ENCODE peak calls at places on chromosomes 13 and 19, in four cellular contexts. E, P, S and Z are unnamed samples.

GRCh38 chr13:106609116-106609515 is 41.2 kb upstream of the ARGLU1 start:
- DNase-seq in S (no peak), P (no peak), E (no peak), Z (no peak)

GRCh38 chr13:91709180-91709579 is 310.8 kb downstream of the GPC5 start:
- DNase-seq in P (no peak), S (no peak), E (no peak), Z (no peak)

GRCh38 chr19:32464279-32464678 is 58.7 kb downstream of the DPY19L3 start:
- DNase-seq in P (no peak), S (no peak), E (no peak), Z (no peak)

GRCh38 chr13:108528303-108528702 is 101.1 kb upstream of the MYO16 start:
- DNase-seq in E (no peak), P (no peak), S (no peak), Z (no peak)

GRCh38 chr19:38250821-38251563 is 5.2 kb downstream of the PPP1R14A start:
- DNase-seq in E (peak), S (no peak), P (no peak), Z (peak)

GRCh38 chr19:8566855-8567254 is 10.4 kb downstream of the MYO1F start:
- DNase-seq in P (no peak), S (no peak), E (no peak), Z (no peak)

GRCh38 chr19:5707576-5708575 is 12.1 kb downstream of the LONP1 start:
- DNase-seq in S (no peak), P (no peak), E (no peak), Z (no peak)

GRCh38 chr13:103188688-103189326 is 122.6 kb upstream of the SLC10A2 start:
- DNase-seq in S (no peak), P (no peak), E (no peak), Z (no peak)

GRCh38 chr13:32229443-32229842 is 85.7 kb downstream of the ZAR1L start:
- DNase-seq in E (no peak), P (no peak), S (no peak), Z (no peak)

GRCh38 chr13:98957731-98958442 is 20.0 kb downstream of the DOCK9 start:
- DNase-seq in P (no peak), E (no peak), S (no peak), Z (no peak)

GRCh38 chr13:89695343-89696257 is 1651.9 kb upstream of the MIR17HG start:
- DNase-seq in E (peak), P (no peak), S (no peak), Z (peak)

GRCh38 chr13:73417012-73417615 is 358.3 kb downstream of the KLF5 start:
- DNase-seq in P (peak), E (peak), S (no peak), Z (no peak)

GRCh38 chr19:31173991-31174390 is 175.2 kb downstream of the TSHZ3 start:
- DNase-seq in S (no peak), E (no peak), P (no peak), Z (no peak)

GRCh38 chr13:78398743-78399410 is 204.5 kb downstream of the POU4F1 start:
- DNase-seq in P (no peak), S (peak), E (no peak), Z (no peak)

GRCh38 chr19:7863157-7863970 is 10.8 kb downstream of the PRR36 start:
- DNase-seq in P (no peak), E (no peak), S (no peak), Z (peak)

GRCh38 chr19:45419396-45419795 is 4.3 kb downstream of the ERCC1 start:
- DNase-seq in P (no peak), S (no peak), E (no peak), Z (no peak)

GRCh38 chr13:95100525-95101121 is 200.6 kb downstream of the ABCC4 start:
- DNase-seq in E (peak), S (peak), P (no peak), Z (no peak)

GRCh38 chr19:6587093-6587820 is 3.7 kb downstream of the CD70 start:
- DNase-seq in E (no peak), S (no peak), P (no peak), Z (peak)

GRCh38 chr13:22648325-22648758 is 532.4 kb upstream of the SGCG start:
- DNase-seq in S (no peak), E (no peak), P (no peak), Z (peak)

GRCh38 chr13:70985371-70985770 is 877.1 kb upstream of the KLHL1 start:
- DNase-seq in S (no peak), P (no peak), E (no peak), Z (no peak)

GRCh38 chr19:289651-290538 is 1.3 kb downstream of the PLPP2 start:
- DNase-seq in E (peak), P (peak), S (no peak), Z (peak)

GRCh38 chr13:40406405-40407138 is 259.9 kb downstream of the FOXO1 start:
- DNase-seq in P (no peak), E (peak), S (no peak), Z (no peak)

GRCh38 chr13:40410315-40410714 is 256.1 kb downstream of the FOXO1 start:
- DNase-seq in E (no peak), S (no peak), P (no peak), Z (no peak)

GRCh38 chr13:40408602-40409001 is 257.8 kb downstream of the FOXO1 start:
- DNase-seq in S (no peak), P (no peak), E (no peak), Z (no peak)

GRCh38 chr13:40407567-40407966 is 258.9 kb downstream of the FOXO1 start:
- DNase-seq in E (no peak), S (no peak), P (no peak), Z (no peak)

DNA sequence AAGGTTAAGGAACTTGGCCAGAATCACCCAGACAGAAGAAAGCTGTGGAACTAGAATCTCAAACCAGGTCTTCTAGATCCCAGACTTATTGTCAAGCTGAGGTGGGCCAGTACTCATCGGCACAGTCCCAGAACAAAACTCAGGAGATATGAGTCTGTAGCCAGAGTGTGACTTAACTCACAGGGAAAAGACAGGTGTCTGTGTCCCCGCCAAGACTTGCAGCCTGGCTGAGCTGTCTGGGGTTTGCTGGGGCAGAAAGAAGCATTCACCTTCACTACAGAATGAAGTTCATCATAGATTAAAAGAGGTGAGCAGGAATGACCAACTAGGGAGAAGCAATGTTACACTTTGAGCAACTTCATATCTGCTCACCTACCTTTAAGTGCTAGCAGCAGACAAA is 257.2 kb downstream of the FOXO1 start:
- DNase-seq in S (no peak), P (no peak), E (no peak), Z (no peak)
- TF ChIP-seq ATF3 in S (no peak), P (no peak), E (no peak), Z (no peak)

GRCh38 chr19:41195675-41196497 is 2.9 kb downstream of the CYP2S1 start:
- DNase-seq in S (no peak), P (no peak), E (no peak), Z (no peak)

GRCh38 chr19:41193420-41194156 is 569 bp downstream of the CYP2S1 start:
- DNase-seq in E (no peak), P (no peak), S (no peak), Z (peak)

GRCh38 chr19:41189425-41190065 is 3.5 kb upstream of the CYP2S1 start:
- DNase-seq in E (no peak), S (no peak), P (no peak), Z (no peak)

GRCh38 chr19:41194157-41194552 is 1.1 kb downstream of the CYP2S1 start:
- DNase-seq in P (no peak), E (no peak), S (no peak), Z (no peak)

DNA sequence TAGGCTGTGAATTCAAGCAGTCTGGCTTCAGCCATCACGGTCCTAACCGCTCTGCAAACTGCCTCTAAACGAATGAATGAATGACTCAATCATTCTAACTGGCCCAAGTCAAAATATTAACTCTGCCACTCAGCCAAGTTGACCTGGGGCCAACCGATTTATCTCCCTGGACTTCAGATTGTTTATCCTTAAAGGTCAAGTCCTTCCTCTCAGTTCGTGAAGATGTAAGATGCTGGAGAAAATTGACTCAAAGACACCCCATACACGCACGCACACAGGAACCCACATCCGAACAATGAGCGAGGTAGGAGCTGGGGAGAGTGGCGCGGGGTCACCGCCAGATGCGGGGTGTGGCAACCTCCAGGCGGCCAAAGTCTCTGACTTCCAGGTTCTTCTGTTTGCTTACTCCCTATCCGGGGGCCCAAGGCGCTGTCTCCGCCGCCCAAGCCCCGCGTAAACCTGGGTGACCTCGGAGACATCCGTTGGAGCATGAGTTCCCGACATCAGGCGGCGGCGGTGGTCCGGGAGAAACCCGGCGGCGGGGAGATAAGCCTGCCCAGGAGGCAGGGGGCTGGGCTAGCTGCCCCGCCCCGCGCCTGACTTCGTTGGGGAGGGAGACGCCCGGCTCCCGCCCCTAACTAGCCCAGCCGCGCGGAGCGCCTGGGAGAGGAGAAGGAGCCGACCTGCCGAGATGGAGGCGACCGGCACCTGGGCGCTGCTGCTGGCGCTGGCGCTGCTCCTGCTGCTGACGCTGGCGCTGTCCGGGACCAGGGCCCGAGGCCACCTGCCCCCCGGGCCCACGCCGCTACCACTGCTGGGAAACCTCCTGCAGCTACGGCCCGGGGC is at the start of gene CYP2S1:
- DNase-seq in P (peak), S (no peak), E (no peak), Z (peak)
- TF ChIP-seq TCF7 in P (no peak), S (no peak), E (no peak), Z (no peak)

GRCh38 chr13:60288569-60288968 is 108.5 kb upstream of the TDRD3 start:
- DNase-seq in E (no peak), S (no peak), P (no peak), Z (no peak)

GRCh38 chr13:60282708-60283107 is 114.3 kb upstream of the TDRD3 start:
- DNase-seq in P (no peak), S (no peak), E (no peak), Z (no peak)

DNA sequence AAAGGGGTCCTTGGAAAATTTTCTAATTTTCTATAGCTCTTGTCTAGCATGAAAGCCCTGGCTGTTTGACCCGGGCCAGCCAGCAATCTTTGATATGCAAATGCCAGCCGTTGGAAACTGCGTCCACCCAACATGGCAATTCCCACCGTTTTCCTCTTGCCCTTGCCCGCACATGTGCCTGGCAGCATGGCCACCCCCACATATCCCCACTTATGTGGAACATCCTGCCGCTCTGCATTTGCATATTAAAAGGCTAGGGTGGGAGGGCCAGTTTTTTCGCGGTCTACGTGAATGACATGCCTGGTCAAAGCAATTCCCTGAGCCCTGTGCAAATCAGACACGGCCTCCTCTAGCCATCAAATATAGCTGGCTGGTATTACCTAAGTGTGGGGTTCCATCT is 110.3 kb upstream of the TDRD3 start:
- DNase-seq in E (no peak), P (no peak), S (no peak), Z (peak)
- TF ChIP-seq ATF3 in E (no peak), P (no peak), S (no peak), Z (no peak)

DNA sequence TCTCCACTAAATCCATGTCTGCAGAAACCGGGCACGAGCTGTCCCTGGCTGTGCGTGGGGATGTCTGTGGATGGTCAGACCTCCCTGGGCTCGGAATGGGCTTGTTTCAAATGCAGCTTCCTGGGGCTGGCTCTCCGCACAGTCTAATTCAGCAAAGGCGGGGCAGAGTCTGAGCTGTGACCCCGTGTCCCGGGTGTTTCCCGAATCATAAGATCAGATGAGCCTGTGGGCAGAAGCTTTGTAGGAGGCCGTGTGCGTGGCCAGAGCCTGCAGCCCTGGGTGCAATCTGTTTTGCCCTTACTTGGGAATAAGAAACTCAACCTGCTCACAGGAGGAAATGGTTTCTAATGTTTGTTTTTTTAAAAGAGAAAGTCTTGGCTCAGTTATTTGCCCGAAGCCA is 13.9 kb upstream of the GNA11 start:
- DNase-seq in E (no peak), S (no peak), P (no peak), Z (no peak)
- TF ChIP-seq TCF7 in E (no peak), S (no peak), P (no peak), Z (no peak)

DNA sequence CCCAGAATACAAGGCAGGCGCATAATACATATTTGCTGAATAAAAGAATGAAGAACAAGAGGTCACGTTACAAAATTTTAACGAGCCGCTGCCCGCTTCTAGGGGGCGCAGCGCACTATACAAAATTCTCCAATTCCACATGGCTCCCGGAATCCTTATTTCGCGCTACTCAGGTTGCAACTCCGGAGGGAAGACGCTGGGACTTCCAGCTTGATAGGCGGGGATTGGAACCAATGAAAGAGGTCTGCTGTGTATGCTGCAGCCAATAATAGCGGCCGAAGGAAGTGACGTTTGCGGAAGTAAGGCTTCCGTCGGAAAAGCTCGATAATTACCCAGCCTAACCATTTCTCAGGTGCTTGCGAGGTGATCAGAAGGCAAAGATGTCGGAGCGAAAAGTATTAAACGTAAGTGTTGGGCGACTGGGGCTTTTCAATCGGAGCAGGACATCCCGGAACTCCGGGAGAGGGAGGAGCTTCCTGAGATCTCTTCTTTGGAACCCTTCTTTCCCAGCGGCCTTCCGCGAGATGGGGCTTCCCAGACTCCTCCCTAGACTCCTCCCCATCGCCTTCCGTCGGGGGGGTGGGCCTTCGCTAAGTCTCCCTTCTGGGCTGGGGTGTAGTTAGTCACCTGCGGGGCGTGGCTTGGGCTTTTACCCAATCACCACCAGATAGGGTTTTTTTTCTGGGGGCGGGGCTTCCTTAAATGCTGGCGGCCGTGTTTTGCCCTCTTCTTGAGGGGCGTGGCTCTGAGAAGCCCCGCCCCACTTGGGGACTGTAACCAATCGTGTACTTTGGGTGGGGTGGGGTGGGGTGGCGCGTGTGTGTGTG is at the start of gene YJU2:
- DNase-seq in P (peak), S (peak), E (peak), Z (peak)
- TF ChIP-seq ATF3 in P (peak), S (no peak), E (peak), Z (no peak)

DNA sequence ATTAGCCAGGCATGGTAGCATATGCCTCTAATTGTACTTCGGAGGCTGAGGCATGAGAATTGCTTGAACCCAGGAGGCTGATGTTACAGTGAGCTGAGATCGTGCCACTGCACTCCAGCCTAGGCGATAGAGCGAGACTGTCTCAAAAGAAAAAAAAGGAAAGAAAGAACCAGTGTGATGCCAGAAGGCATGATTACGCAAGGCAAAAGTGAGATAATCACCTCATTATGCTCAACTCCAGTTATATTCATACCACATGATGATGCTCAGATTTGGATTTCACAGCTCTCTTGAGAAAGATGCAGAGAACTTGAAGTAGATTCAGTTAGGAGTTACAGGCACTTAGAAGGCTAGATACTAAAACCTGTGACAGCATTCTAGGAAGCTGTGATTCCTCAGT is 21.8 kb downstream of the RCBTB1 start:
- DNase-seq in P (no peak), S (no peak), E (no peak), Z (no peak)
- TF ChIP-seq TCF7 in P (no peak), S (no peak), E (no peak), Z (no peak)

DNA sequence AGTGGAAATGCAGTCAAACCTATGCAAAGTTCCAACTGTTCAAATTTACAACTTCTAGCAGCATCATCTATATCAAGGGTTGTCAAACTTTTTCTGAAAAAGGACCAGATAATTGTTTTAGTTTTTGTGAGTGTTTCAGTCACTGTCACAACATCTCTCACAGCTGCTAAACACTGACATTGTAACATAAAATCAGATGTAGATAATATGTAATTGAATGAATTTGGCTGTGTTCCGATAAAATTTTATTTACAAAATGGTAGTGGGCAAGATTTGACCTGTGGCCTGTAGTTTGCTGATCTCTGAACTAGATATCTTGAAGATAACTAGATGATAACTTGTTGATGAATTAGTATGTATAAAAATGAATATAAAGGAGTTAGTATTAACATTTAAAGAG is 1679.1 kb upstream of the PCDH20 start:
- DNase-seq in P (no peak), E (no peak), S (no peak), Z (no peak)
- TF ChIP-seq ATF3 in P (no peak), E (no peak), S (no peak), Z (no peak)

GRCh38 chr13:27730191-27730590 is 62.1 kb upstream of the GSX1 start:
- DNase-seq in P (no peak), E (no peak), S (no peak), Z (no peak)

DNA sequence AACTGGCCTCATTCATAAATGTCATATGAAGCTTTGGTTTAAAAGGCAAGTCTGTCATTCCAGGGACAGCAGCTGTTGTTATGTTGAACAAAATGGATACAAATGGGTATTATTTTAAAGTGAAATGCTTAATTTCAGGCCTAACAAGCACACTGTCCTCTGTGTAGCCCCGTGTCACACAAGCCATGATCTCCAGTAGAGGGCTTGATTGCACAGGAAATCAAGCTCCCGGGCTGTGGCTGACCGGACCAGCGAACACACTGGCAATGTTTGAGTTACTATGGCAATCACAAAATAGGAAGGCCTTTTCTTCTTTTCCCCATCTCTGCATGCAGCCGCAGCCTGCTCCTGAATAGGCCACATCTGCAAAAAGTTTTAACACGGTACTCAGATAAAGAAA is 64.0 kb upstream of the GSX1 start:
- DNase-seq in P (peak), S (no peak), E (no peak), Z (peak)
- TF ChIP-seq TCF7 in P (no peak), S (no peak), E (no peak), Z (no peak)

GRCh38 chr19:47623921-47624391 is 15.0 kb downstream of the BICRA start:
- DNase-seq in S (no peak), P (no peak), E (peak), Z (no peak)

GRCh38 chr19:47623151-47623920 is 14.4 kb downstream of the BICRA start:
- DNase-seq in P (no peak), E (no peak), S (no peak), Z (no peak)

GRCh38 chr19:47618771-47619170 is 9.8 kb downstream of the BICRA start:
- DNase-seq in S (no peak), P (no peak), E (no peak), Z (no peak)

GRCh38 chr19:47615714-47616113 is 6.8 kb downstream of the BICRA start:
- DNase-seq in S (no peak), P (no peak), E (no peak), Z (no peak)

GRCh38 chr19:47619763-47620162 is 10.8 kb downstream of the BICRA start:
- DNase-seq in E (peak), S (no peak), P (peak), Z (peak)
- TF ChIP-seq ATF3 in E (no peak), S (no peak), P (no peak), Z (no peak)

GRCh38 chr13:112894673-112895481 is 74.1 kb upstream of the MCF2L start:
- DNase-seq in P (no peak), E (peak), S (no peak), Z (peak)
- TF ChIP-seq TCF7 in P (no peak), E (no peak), S (no peak), Z (no peak)